ENCODE peak calls at places on chromosomes 4 and X, in five cellular contexts. Q is naive thymus-derived CD4-positive, alpha-beta T cell; G is ascending aorta; B is Peyer's patch; S is CD8-positive, alpha-beta memory T cell. Z is an unnamed sample. For H3K4me1, the result is how much of the 10 kb centered on the place peaks cover.

GRCh38 chr4:89482248-89482647 is 174.6 kb upstream of the GPRIN3 start:
- DNase-seq in Q (no peak), S (no peak), B (no peak), G (no peak), Z (no peak)

GRCh38 chr4:138308421-138308820 is 66.3 kb upstream of the SLC7A11 start:
- DNase-seq in Q (no peak), S (no peak), B (no peak), G (no peak), Z (no peak)

GRCh38 chr4:69044247-69044646 is 52.0 kb upstream of the UGT2B7 start:
- DNase-seq in Q (no peak), G (no peak), S (no peak), B (no peak), Z (no peak)

GRCh38 chrX:16172391-16172790 is 5.1 kb downstream of the MAGEB17 start:
- DNase-seq in Q (no peak), S (no peak), G (no peak), B (no peak), Z (no peak)

GRCh38 chr4:103046416-103047290 is 27.1 kb upstream of the SLC9B1 start:
- DNase-seq in Q (peak), B (no peak), G (no peak), S (peak), Z (peak)

GRCh38 chr4:163251204-163251603 is 81.2 kb downstream of the NPY1R start:
- DNase-seq in S (no peak), Q (no peak), B (no peak), G (no peak), Z (no peak)

GRCh38 chr4:184472540-184473264 is 1.6 kb downstream of the IRF2 start:
- DNase-seq in G (peak), B (peak), Q (peak), S (peak), Z (peak)

GRCh38 chrX:151983186-151983585 is 8.7 kb upstream of the GABRE start:
- DNase-seq in G (no peak), Q (no peak), B (no peak), S (no peak), Z (no peak)

GRCh38 chr4:140103676-140104075 is 50.3 kb downstream of the MAML3 start:
- DNase-seq in Q (no peak), S (peak), B (no peak), G (no peak), Z (peak)

GRCh38 chrX:53073115-53073581 is 9.0 kb upstream of the TSPYL2 start:
- DNase-seq in B (no peak), G (no peak), Q (no peak), S (no peak), Z (no peak)

GRCh38 chr4:26061248-26061986 is 147.4 kb downstream of the SMIM20 start:
- DNase-seq in B (no peak), S (no peak), G (no peak), Q (no peak), Z (no peak)

GRCh38 chr4:40377462-40378385 is 42.6 kb downstream of the CHRNA9 start:
- DNase-seq in Q (no peak), B (no peak), G (no peak), S (no peak), Z (no peak)

GRCh38 chrX:107204063-107204605 is 2.1 kb downstream of the NUP62CL start:
- DNase-seq in B (peak), S (no peak), G (no peak), Q (no peak), Z (no peak)

GRCh38 chr4:147362868-147363440 is 117.9 kb upstream of the EDNRA start:
- DNase-seq in G (no peak), B (peak), S (no peak), Q (no peak), Z (no peak)

GRCh38 chrX:57313583-57314215 is 27.2 kb downstream of the FAAH2 start:
- DNase-seq in Q (no peak), G (no peak), B (no peak), S (no peak), Z (peak)

GRCh38 chrX:39491548-39492297 is 606.0 kb downstream of the BCOR start:
- DNase-seq in G (no peak), B (no peak), Q (peak), S (peak), Z (peak)

GRCh38 chr4:113446019-113446418 is 315.5 kb downstream of the CAMK2D start:
- DNase-seq in G (no peak), B (no peak), S (no peak), Q (no peak), Z (no peak)

GRCh38 chr4:99949034-99949998 is 759 bp downstream of the H2AZ1 start:
- DNase-seq in S (peak), B (peak), Q (peak), G (peak), Z (peak)

GRCh38 chrX:19017271-19017670 is 33.4 kb upstream of the PHKA2 start:
- DNase-seq in S (no peak), Q (no peak), B (no peak), G (no peak), Z (no peak)

GRCh38 chrX:122565952-122566351 is 618.1 kb upstream of the GRIA3 start:
- DNase-seq in Q (no peak), B (no peak), G (no peak), S (no peak), Z (no peak)

GRCh38 chr4:86971355-86971683 is 36.5 kb downstream of the AFF1 start:
- DNase-seq in S (no peak), Q (no peak), B (no peak), G (no peak), Z (no peak)
- H3K4me1 ChIP-seq in S (under half), Q (under half), B (under half), G (under half), Z (under half)

DNA sequence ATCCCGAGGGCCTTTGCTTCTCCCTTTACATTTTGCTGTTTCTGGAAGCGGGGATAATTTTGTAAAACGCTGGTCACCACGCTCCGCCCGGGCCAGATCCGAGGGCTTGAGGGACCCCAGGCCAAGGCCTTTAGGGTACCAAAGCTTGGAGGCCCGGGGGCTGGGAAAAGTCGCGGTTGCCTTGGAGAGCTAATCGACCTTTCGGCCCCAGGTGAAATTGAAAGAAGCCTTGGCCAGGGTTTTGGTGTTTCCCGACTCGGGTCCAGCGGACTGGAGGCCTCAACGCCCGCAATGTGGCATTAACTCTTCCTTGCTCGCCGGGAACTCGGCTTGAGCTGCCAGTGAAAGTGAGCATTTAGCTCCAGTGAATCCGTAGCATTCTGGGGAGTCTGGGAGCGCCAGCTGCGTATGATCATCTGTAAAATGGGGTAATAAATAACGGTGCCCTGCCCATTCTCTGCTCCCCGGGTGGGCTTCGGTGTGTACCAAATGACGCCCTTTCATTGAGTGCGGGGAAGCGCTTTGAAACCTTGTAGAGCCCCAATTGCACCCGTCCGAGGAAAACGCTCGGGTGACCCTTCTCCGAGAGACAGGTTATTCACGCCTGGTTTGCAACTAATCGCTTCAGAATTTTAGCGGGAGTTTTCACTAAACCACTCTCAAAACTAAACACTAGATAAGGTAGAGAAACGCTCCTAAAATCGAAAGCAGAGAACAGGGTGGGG is 4.4 kb downstream of the NKX3-2 start:
- DNase-seq in S (peak), G (no peak), Q (no peak), B (no peak), Z (no peak)
- H3K4me1 ChIP-seq in S (under half), G (under half), Q (under half), B (under half), Z (under half)

GRCh38 chr4:74369860-74370259 is 4.9 kb downstream of the EREG start:
- DNase-seq in Q (no peak), G (no peak), B (no peak), S (no peak), Z (no peak)
- H3K4me1 ChIP-seq in Q (under half), G (under half), B (under half), S (under half), Z (under half)

DNA sequence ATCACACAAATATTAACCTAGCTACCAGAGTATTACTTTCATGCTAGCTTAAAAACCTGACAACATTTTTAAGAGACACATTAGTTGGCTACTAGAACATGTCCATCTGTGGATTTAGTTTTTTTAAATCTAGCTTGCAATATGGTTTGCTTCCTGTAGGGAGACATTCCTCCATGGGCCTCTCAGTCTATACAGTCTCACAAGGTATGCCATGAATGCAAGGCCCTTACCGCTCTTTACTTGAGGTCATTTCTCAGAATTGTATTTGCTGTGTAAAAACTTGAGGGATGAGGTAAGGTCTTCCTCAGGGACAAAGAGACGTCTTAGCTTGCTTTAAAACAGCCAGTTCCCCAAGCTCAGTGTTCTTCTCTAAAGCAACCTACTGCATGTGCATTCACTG is 26.9 kb downstream of the UBA6 start:
- DNase-seq in G (no peak), S (no peak), Q (no peak), B (no peak), Z (no peak)
- H3K4me1 ChIP-seq in G (under half), S (under half), Q (under half), B (under half), Z (under half)

Z was measured in CD4-positive, CD25-positive, alpha-beta regulatory T cell.